ENCODE peak calls at places on chromosomes 3 and 15, in nine cellular contexts. S is A172; Q is activated naive CD4-positive, alpha-beta T cell; Y is right cardiac atrium; K is activated CD4-positive, alpha-beta T cell treated with anti-CD3 and anti-CD28 coated beads, Interleukin-2, amount 10 ng/mL, durations not matched to agents 7 days and 5 days; G is MM.1S; L is endothelial cell; U is AG04450; T is naive B cell. R is an unnamed sample.

GRCh38 chr3:122893282-122893681 is 98.4 kb downstream of the SLC49A4 start:
- DNase-seq in S (peak; percentile 48), Q (no peak), Y (no peak), K (peak; percentile 21), G (peak; percentile 76), L (no peak), U (no peak), T (no peak), R (no peak)

GRCh38 chr3:16399473-16399872 is 114.0 kb downstream of the RFTN1 start:
- DNase-seq in S (peak; percentile 90), Q (no peak), Y (peak; percentile 76), K (no peak), G (no peak), L (no peak), U (peak; percentile 75), T (no peak), R (peak; percentile 68)

GRCh38 chr15:66294932-66295235 is 1.5 kb downstream of the DIS3L start:
- DNase-seq in S (no peak), Q (no peak), Y (no peak), K (no peak), G (no peak), L (no peak), U (no peak), T (no peak), R (no peak)

GRCh38 chr3:186589856-186590579 is 19.5 kb downstream of the DNAJB11 start:
- DNase-seq in S (peak; percentile 57), Q (no peak), Y (no peak), K (no peak), G (no peak), L (no peak), U (no peak), T (no peak), R (no peak)

GRCh38 chr3:57837686-57838085 is 81.6 kb downstream of the SLMAP start:
- DNase-seq in S (no peak), Q (no peak), Y (no peak), K (no peak), G (no peak), L (no peak), U (no peak), T (no peak), R (no peak)

GRCh38 chr3:111541391-111541790 is 606 bp upstream of the CD96 start:
- DNase-seq in S (no peak), Q (no peak), Y (no peak), K (no peak), G (no peak), L (no peak), U (no peak), T (no peak), R (no peak)

GRCh38 chr3:46878796-46879436 is 1.4 kb downstream of the PTH1R start:
- DNase-seq in S (peak; percentile 64), Q (no peak), Y (no peak), K (no peak), G (no peak), L (no peak), U (no peak), T (no peak), R (no peak)

GRCh38 chr3:87370007-87370406 is 93.6 kb upstream of the POU1F1 start:
- DNase-seq in S (no peak), Q (no peak), Y (no peak), K (no peak), G (no peak), L (no peak), U (no peak), T (no peak), R (no peak)

GRCh38 chr3:150275946-150276345 is 132.2 kb upstream of the TSC22D2 start:
- DNase-seq in S (no peak), Q (no peak), Y (no peak), K (no peak), G (no peak), L (no peak), U (no peak), T (no peak), R (no peak)

GRCh38 chr3:127884069-127884468 is 31.0 kb upstream of the KBTBD12 start:
- DNase-seq in S (no peak), Q (no peak), Y (no peak), K (no peak), G (no peak), L (no peak), U (no peak), T (no peak), R (no peak)

GRCh38 chr3:62161306-62161705 is 212.0 kb downstream of the FEZF2 start:
- DNase-seq in S (peak; percentile 14), Q (no peak), Y (no peak), K (no peak), G (no peak), L (no peak), U (no peak), T (no peak), R (no peak)

GRCh38 chr3:185658504-185658912 is 72.4 kb downstream of the SENP2 start:
- DNase-seq in S (peak; percentile 81), Q (no peak), Y (peak; percentile 56), K (no peak), G (no peak), L (no peak), U (peak; percentile 94), T (no peak), R (no peak)

GRCh38 chr3:50807266-50807665 is 132.5 kb downstream of the DOCK3 start:
- DNase-seq in S (peak; percentile 31), Q (no peak), Y (no peak), K (no peak), G (no peak), L (no peak), U (no peak), T (no peak), R (no peak)